ENCODE peak calls at places on chromosomes 12 and 14, in eight cellular contexts. T is HFF-Myc; D is bronchial epithelial cell; E is LoVo; X is M059J; Z is CD8-positive, alpha-beta memory T cell; O is AML-193; U is ecto neural progenitor cell. F is an unnamed sample.

GRCh38 chr14:99512110-99512449 is 30.9 kb downstream of the CCNK start:
- DNase-seq in T (no peak), D (no peak), E (no peak), X (no peak), Z (no peak), O (no peak), U (no peak), F (no peak)

GRCh38 chr14:33131801-33132200 is 193.1 kb downstream of the NPAS3 start:
- DNase-seq in T (no peak), D (no peak), E (no peak), X (no peak), Z (no peak), O (no peak), U (no peak), F (no peak)

GRCh38 chr12:20822415-20822814 is 11.9 kb downstream of the SLCO1B3 start:
- DNase-seq in T (no peak), D (no peak), E (peak), X (peak), Z (no peak), O (no peak), U (no peak), F (no peak)

GRCh38 chr12:124744273-124744640 is 119.4 kb downstream of the SCARB1 start:
- DNase-seq in T (no peak), D (no peak), E (no peak), X (no peak), Z (no peak), O (no peak), U (no peak), F (no peak)

GRCh38 chr14:77071938-77072388 is 26.1 kb upstream of the CIPC start:
- DNase-seq in T (no peak), D (peak), E (peak), X (peak), Z (no peak), O (no peak), U (no peak), F (no peak)

GRCh38 chr12:12018454-12018853 is 52.3 kb upstream of the BCL2L14 start:
- DNase-seq in T (no peak), D (peak), E (no peak), X (peak), Z (no peak), O (no peak), U (no peak), F (no peak)

GRCh38 chr12:94618995-94619695 is 31.2 kb downstream of the TMCC3 start:
- DNase-seq in T (peak), D (peak), E (no peak), X (peak), Z (no peak), O (no peak), U (no peak), F (no peak)

GRCh38 chr12:109677323-109677722 is 36.3 kb upstream of the FAM222A start:
- DNase-seq in T (no peak), D (no peak), E (no peak), X (no peak), Z (no peak), O (no peak), U (peak), F (no peak)

GRCh38 chr12:23949212-23950010 is at the start of gene SOX5:
- DNase-seq in T (no peak), D (peak), E (no peak), X (peak), Z (no peak), O (no peak), U (peak), F (no peak)

GRCh38 chr12:12903642-12904609 is 12.6 kb downstream of the GPRC5A start:
- DNase-seq in T (no peak), D (peak), E (peak), X (no peak), Z (no peak), O (no peak), U (no peak), F (no peak)